ENCODE peak calls at places on chromosomes 2 and 18, in eight cellular contexts. One of them, this sample, is unnamed.

GRCh38 chr2:240556553-240557100 is 1.2 kb downstream of the ANKMY1 start:
- DNase-seq in fibroblast of the aortic adventitia: no peak
- DNase-seq in head of caudate nucleus: peak; percentile 79
- DNase-seq in GM03348: peak; percentile 75
- DNase-seq in GM12865: peak; percentile 79
- DNase-seq in CD8-positive, alpha-beta memory T cell: peak; percentile 37
- DNase-seq in activated T-helper 1 cell treated with anti-CD3 and anti-CD28 coated beads, Interleukin-12 subunit alpha, Interleukin-12 subunit beta, Interleukin-2, Interleukin-4 antibody, amounts not matched to agents 30 ng/mL and 10 ng/mL and 1 ng/mL, durations not matched to agents 14 hours and 24 hours and 36 hours: peak; percentile 60
- DNase-seq in hypothalamus: no peak
- DNase-seq in this sample: no peak

GRCh38 chr18:46623541-46623940 is 33.5 kb downstream of the LOXHD1 start:
- DNase-seq in hypothalamus: no peak
- DNase-seq in head of caudate nucleus: peak; percentile 79
- DNase-seq in activated T-helper 1 cell treated with anti-CD3 and anti-CD28 coated beads, Interleukin-12 subunit alpha, Interleukin-12 subunit beta, Interleukin-2, Interleukin-4 antibody, amounts not matched to agents 30 ng/mL and 10 ng/mL and 1 ng/mL, durations not matched to agents 14 hours and 24 hours and 36 hours: peak; percentile 18
- DNase-seq in GM12865: peak; percentile 3
- DNase-seq in CD8-positive, alpha-beta memory T cell: peak; percentile 20
- DNase-seq in fibroblast of the aortic adventitia: no peak
- DNase-seq in GM03348: peak; percentile 39
- DNase-seq in this sample: no peak

GRCh38 chr2:136874258-136874657 is 108.9 kb downstream of the THSD7B start:
- DNase-seq in hypothalamus: no peak
- DNase-seq in fibroblast of the aortic adventitia: peak; percentile 0
- DNase-seq in GM03348: peak; percentile 57
- DNase-seq in GM12865: peak; percentile 21
- DNase-seq in CD8-positive, alpha-beta memory T cell: no peak
- DNase-seq in activated T-helper 1 cell treated with anti-CD3 and anti-CD28 coated beads, Interleukin-12 subunit alpha, Interleukin-12 subunit beta, Interleukin-2, Interleukin-4 antibody, amounts not matched to agents 30 ng/mL and 10 ng/mL and 1 ng/mL, durations not matched to agents 14 hours and 24 hours and 36 hours: no peak
- DNase-seq in head of caudate nucleus: no peak
- DNase-seq in this sample: no peak

GRCh38 chr2:201175971-201176570 is 6.9 kb upstream of the CASP10 start:
- DNase-seq in fibroblast of the aortic adventitia: no peak
- DNase-seq in CD8-positive, alpha-beta memory T cell: no peak
- DNase-seq in GM03348: no peak
- DNase-seq in hypothalamus: no peak
- DNase-seq in activated T-helper 1 cell treated with anti-CD3 and anti-CD28 coated beads, Interleukin-12 subunit alpha, Interleukin-12 subunit beta, Interleukin-2, Interleukin-4 antibody, amounts not matched to agents 30 ng/mL and 10 ng/mL and 1 ng/mL, durations not matched to agents 14 hours and 24 hours and 36 hours: no peak
- DNase-seq in head of caudate nucleus: no peak
- DNase-seq in GM12865: no peak
- DNase-seq in this sample: no peak

GRCh38 chr2:134778372-134778771 is 59.6 kb upstream of the TMEM163 start:
- DNase-seq in head of caudate nucleus: no peak
- DNase-seq in GM03348: no peak
- DNase-seq in CD8-positive, alpha-beta memory T cell: no peak
- DNase-seq in GM12865: no peak
- DNase-seq in hypothalamus: no peak
- DNase-seq in fibroblast of the aortic adventitia: no peak
- DNase-seq in activated T-helper 1 cell treated with anti-CD3 and anti-CD28 coated beads, Interleukin-12 subunit alpha, Interleukin-12 subunit beta, Interleukin-2, Interleukin-4 antibody, amounts not matched to agents 30 ng/mL and 10 ng/mL and 1 ng/mL, durations not matched to agents 14 hours and 24 hours and 36 hours: no peak
- DNase-seq in this sample: no peak

GRCh38 chr18:12921178-12921577 is 26.6 kb upstream of the SEH1L start:
- DNase-seq in GM03348: no peak
- DNase-seq in CD8-positive, alpha-beta memory T cell: no peak
- DNase-seq in fibroblast of the aortic adventitia: no peak
- DNase-seq in activated T-helper 1 cell treated with anti-CD3 and anti-CD28 coated beads, Interleukin-12 subunit alpha, Interleukin-12 subunit beta, Interleukin-2, Interleukin-4 antibody, amounts not matched to agents 30 ng/mL and 10 ng/mL and 1 ng/mL, durations not matched to agents 14 hours and 24 hours and 36 hours: no peak
- DNase-seq in GM12865: peak; percentile 70
- DNase-seq in hypothalamus: no peak
- DNase-seq in head of caudate nucleus: no peak
- DNase-seq in this sample: no peak

GRCh38 chr2:23563673-23564617 is 179.0 kb downstream of the KLHL29 start:
- DNase-seq in hypothalamus: no peak
- DNase-seq in CD8-positive, alpha-beta memory T cell: no peak
- DNase-seq in GM12865: no peak
- DNase-seq in activated T-helper 1 cell treated with anti-CD3 and anti-CD28 coated beads, Interleukin-12 subunit alpha, Interleukin-12 subunit beta, Interleukin-2, Interleukin-4 antibody, amounts not matched to agents 30 ng/mL and 10 ng/mL and 1 ng/mL, durations not matched to agents 14 hours and 24 hours and 36 hours: no peak
- DNase-seq in head of caudate nucleus: peak; percentile 76
- DNase-seq in fibroblast of the aortic adventitia: peak; percentile 75
- DNase-seq in GM03348: peak; percentile 94
- DNase-seq in this sample: no peak

GRCh38 chr2:46230115-46230571 is 67.1 kb upstream of the EPAS1 start:
- DNase-seq in CD8-positive, alpha-beta memory T cell: no peak
- DNase-seq in hypothalamus: no peak
- DNase-seq in fibroblast of the aortic adventitia: no peak
- DNase-seq in GM12865: peak; percentile 67
- DNase-seq in activated T-helper 1 cell treated with anti-CD3 and anti-CD28 coated beads, Interleukin-12 subunit alpha, Interleukin-12 subunit beta, Interleukin-2, Interleukin-4 antibody, amounts not matched to agents 30 ng/mL and 10 ng/mL and 1 ng/mL, durations not matched to agents 14 hours and 24 hours and 36 hours: no peak
- DNase-seq in GM03348: no peak
- DNase-seq in head of caudate nucleus: peak; percentile 59
- DNase-seq in this sample: no peak

GRCh38 chr2:17363846-17364245 is 154.4 kb downstream of the RAD51AP2 start:
- DNase-seq in GM03348: no peak
- DNase-seq in head of caudate nucleus: no peak
- DNase-seq in CD8-positive, alpha-beta memory T cell: no peak
- DNase-seq in GM12865: no peak
- DNase-seq in activated T-helper 1 cell treated with anti-CD3 and anti-CD28 coated beads, Interleukin-12 subunit alpha, Interleukin-12 subunit beta, Interleukin-2, Interleukin-4 antibody, amounts not matched to agents 30 ng/mL and 10 ng/mL and 1 ng/mL, durations not matched to agents 14 hours and 24 hours and 36 hours: no peak
- DNase-seq in hypothalamus: no peak
- DNase-seq in fibroblast of the aortic adventitia: no peak
- DNase-seq in this sample: peak; percentile 4

GRCh38 chr2:108570416-108570815 is 36.1 kb downstream of the LIMS1 start:
- DNase-seq in CD8-positive, alpha-beta memory T cell: no peak
- DNase-seq in GM12865: no peak
- DNase-seq in head of caudate nucleus: no peak
- DNase-seq in hypothalamus: no peak
- DNase-seq in fibroblast of the aortic adventitia: peak; percentile 75
- DNase-seq in activated T-helper 1 cell treated with anti-CD3 and anti-CD28 coated beads, Interleukin-12 subunit alpha, Interleukin-12 subunit beta, Interleukin-2, Interleukin-4 antibody, amounts not matched to agents 30 ng/mL and 10 ng/mL and 1 ng/mL, durations not matched to agents 14 hours and 24 hours and 36 hours: no peak
- DNase-seq in GM03348: peak; percentile 13
- DNase-seq in this sample: no peak

GRCh38 chr2:224114428-224114827 is 75.3 kb upstream of the SERPINE2 start:
- DNase-seq in activated T-helper 1 cell treated with anti-CD3 and anti-CD28 coated beads, Interleukin-12 subunit alpha, Interleukin-12 subunit beta, Interleukin-2, Interleukin-4 antibody, amounts not matched to agents 30 ng/mL and 10 ng/mL and 1 ng/mL, durations not matched to agents 14 hours and 24 hours and 36 hours: no peak
- DNase-seq in GM12865: no peak
- DNase-seq in CD8-positive, alpha-beta memory T cell: no peak
- DNase-seq in GM03348: no peak
- DNase-seq in head of caudate nucleus: no peak
- DNase-seq in fibroblast of the aortic adventitia: no peak
- DNase-seq in hypothalamus: no peak
- DNase-seq in this sample: no peak

This sample was measured in C1 segment of cervical spinal cord.